ENCODE peak calls at places on chromosomes 1 and 21, in four cellular contexts. One of them, this sample, is unnamed.

GRCh38 chr1:115364044-115364775 is 26.2 kb upstream of the NGF start:
- DNase-seq in HEK293T: no peak
- DNase-seq in EH: peak; percentile 98
- DNase-seq in AG09319: peak; percentile 57
- DNase-seq in this sample: no peak

GRCh38 chr1:97308131-97308530 is 586.5 kb downstream of the PTBP2 start:
- DNase-seq in HEK293T: no peak
- DNase-seq in AG09319: no peak
- DNase-seq in EH: peak; percentile 64
- DNase-seq in this sample: no peak

GRCh38 chr1:156286061-156286460 is 1.9 kb downstream of the TMEM79 start:
- DNase-seq in HEK293T: no peak
- DNase-seq in EH: no peak
- DNase-seq in AG09319: no peak
- DNase-seq in this sample: no peak

GRCh38 chr1:94727846-94728715 is 92.1 kb upstream of the SLC44A3 start:
- DNase-seq in HEK293T: no peak
- DNase-seq in EH: peak; percentile 95
- DNase-seq in AG09319: peak; percentile 76
- DNase-seq in this sample: no peak

GRCh38 chr1:52678961-52679897 is 18.9 kb downstream of the COA7 start:
- DNase-seq in AG09319: no peak
- DNase-seq in EH: no peak
- DNase-seq in HEK293T: no peak
- DNase-seq in this sample: no peak

GRCh38 chr1:61504305-61504704 is 220.6 kb downstream of the TM2D1 start:
- DNase-seq in EH: no peak
- DNase-seq in HEK293T: no peak
- DNase-seq in AG09319: no peak
- DNase-seq in this sample: no peak

GRCh38 chr1:156337052-156337887 is 822 bp downstream of the CCT3 start:
- DNase-seq in HEK293T: no peak
- DNase-seq in EH: peak; percentile 11
- DNase-seq in AG09319: no peak
- DNase-seq in this sample: no peak

GRCh38 chr1:95116666-95117206 is 419 bp upstream of the TLCD4 start:
- DNase-seq in AG09319: no peak
- DNase-seq in EH: peak; percentile 24
- DNase-seq in HEK293T: peak; percentile 85
- DNase-seq in this sample: peak; percentile 91

GRCh38 chr21:43365611-43366426 is 61.1 kb downstream of the SIK1 start:
- DNase-seq in AG09319: no peak
- DNase-seq in EH: no peak
- DNase-seq in HEK293T: no peak
- DNase-seq in this sample: no peak

GRCh38 chr1:207070811-207071210 is 17.7 kb downstream of the PFKFB2 start:
- DNase-seq in AG09319: no peak
- DNase-seq in HEK293T: no peak
- DNase-seq in EH: no peak
- DNase-seq in this sample: no peak

GRCh38 chr1:40300651-40301050 is 16.4 kb downstream of the COL9A2 start:
- DNase-seq in AG09319: no peak
- DNase-seq in HEK293T: peak; percentile 2
- DNase-seq in EH: no peak
- DNase-seq in this sample: no peak

GRCh38 chr21:33042812-33043211 is 17.1 kb downstream of the OLIG2 start:
- DNase-seq in EH: peak; percentile 91
- DNase-seq in HEK293T: no peak
- DNase-seq in AG09319: peak; percentile 30
- DNase-seq in this sample: no peak

GRCh38 chr1:55313903-55314302 is 98.7 kb upstream of the USP24 start:
- DNase-seq in EH: peak; percentile 55
- DNase-seq in HEK293T: no peak
- DNase-seq in AG09319: no peak
- DNase-seq in this sample: no peak

GRCh38 chr1:84861516-84861915 is 31.5 kb downstream of the LPAR3 start:
- DNase-seq in HEK293T: no peak
- DNase-seq in AG09319: no peak
- DNase-seq in EH: no peak
- DNase-seq in this sample: no peak

GRCh38 chr1:235642021-235642942 is 7.3 kb downstream of the GNG4 start:
- DNase-seq in EH: peak; percentile 39
- DNase-seq in HEK293T: no peak
- DNase-seq in AG09319: no peak
- DNase-seq in this sample: no peak

GRCh38 chr1:213989740-213990472 is 2.1 kb downstream of the PROX1 start:
- DNase-seq in AG09319: no peak
- DNase-seq in EH: no peak
- DNase-seq in HEK293T: no peak
- DNase-seq in this sample: no peak

GRCh38 chr1:85078903-85079302 is 30.6 kb upstream of the MCOLN3 start:
- DNase-seq in EH: peak; percentile 32
- DNase-seq in AG09319: no peak
- DNase-seq in HEK293T: peak; percentile 40
- DNase-seq in this sample: no peak

GRCh38 chr1:171717080-171717479 is 24.8 kb downstream of the VAMP4 start:
- DNase-seq in EH: peak; percentile 19
- DNase-seq in HEK293T: no peak
- DNase-seq in AG09319: no peak
- DNase-seq in this sample: peak; percentile 20

GRCh38 chr1:169119405-169119804 is 12.9 kb downstream of the ATP1B1 start:
- DNase-seq in HEK293T: no peak
- DNase-seq in AG09319: no peak
- DNase-seq in EH: peak; percentile 63
- DNase-seq in this sample: no peak

GRCh38 chr1:10808441-10808840 is 12.0 kb upstream of the CASZ1 start:
- DNase-seq in HEK293T: no peak
- DNase-seq in EH: no peak
- DNase-seq in AG09319: no peak
- DNase-seq in this sample: no peak

GRCh38 chr21:15045017-15045416 is 19.8 kb downstream of the NRIP1 start:
- DNase-seq in HEK293T: no peak
- DNase-seq in EH: no peak
- DNase-seq in AG09319: no peak
- DNase-seq in this sample: no peak

GRCh38 chr1:217105432-217105831 is 382.2 kb upstream of the ESRRG start:
- DNase-seq in HEK293T: no peak
- DNase-seq in EH: no peak
- DNase-seq in AG09319: no peak
- DNase-seq in this sample: no peak

GRCh38 chr1:221272940-221273339 is 393.7 kb downstream of the HLX start:
- DNase-seq in HEK293T: no peak
- DNase-seq in AG09319: no peak
- DNase-seq in EH: no peak
- DNase-seq in this sample: no peak

This sample was measured in erythroblast.